ENCODE peak calls at places on chromosome 9, in seven cellular contexts. One of them, this sample, is unnamed.

GRCh38 chr9:125964702-125965225 is 217.6 kb downstream of the PBX3 start:
- DNase-seq in NCI-H1417: no peak
- DNase-seq in small intestine: no peak
- DNase-seq in OCI-LY7: no peak
- DNase-seq in stimulated activated naive CD8-positive, alpha-beta T cell treated with anti-CD3 and anti-CD28 coated beads, Interleukin-15, amount 100 ng/mL, for 72 hours: no peak
- DNase-seq in GM10248: no peak
- DNase-seq in HCT116: no peak
- DNase-seq in this sample: no peak

GRCh38 chr9:129340427-129341196 is 162.6 kb upstream of the IER5L start:
- DNase-seq in OCI-LY7: no peak
- DNase-seq in stimulated activated naive CD8-positive, alpha-beta T cell treated with anti-CD3 and anti-CD28 coated beads, Interleukin-15, amount 100 ng/mL, for 72 hours: no peak
- DNase-seq in small intestine: no peak
- DNase-seq in GM10248: no peak
- DNase-seq in HCT116: no peak
- DNase-seq in NCI-H1417: no peak
- DNase-seq in this sample: no peak

GRCh38 chr9:130869250-130869649 is 27.4 kb downstream of the QRFP start:
- DNase-seq in OCI-LY7: no peak
- DNase-seq in NCI-H1417: peak; percentile 30
- DNase-seq in small intestine: peak; percentile 90
- DNase-seq in HCT116: no peak
- DNase-seq in stimulated activated naive CD8-positive, alpha-beta T cell treated with anti-CD3 and anti-CD28 coated beads, Interleukin-15, amount 100 ng/mL, for 72 hours: no peak
- DNase-seq in GM10248: no peak
- DNase-seq in this sample: peak; percentile 28

GRCh38 chr9:135848341-135849047 is 58.9 kb downstream of the CAMSAP1 start:
- DNase-seq in GM10248: no peak
- DNase-seq in HCT116: no peak
- DNase-seq in OCI-LY7: peak; percentile 41
- DNase-seq in NCI-H1417: no peak
- DNase-seq in stimulated activated naive CD8-positive, alpha-beta T cell treated with anti-CD3 and anti-CD28 coated beads, Interleukin-15, amount 100 ng/mL, for 72 hours: no peak
- DNase-seq in small intestine: no peak
- DNase-seq in this sample: no peak

GRCh38 chr9:83935276-83935890 is 14.2 kb upstream of the KIF27 start:
- DNase-seq in HCT116: no peak
- DNase-seq in OCI-LY7: no peak
- DNase-seq in NCI-H1417: no peak
- DNase-seq in stimulated activated naive CD8-positive, alpha-beta T cell treated with anti-CD3 and anti-CD28 coated beads, Interleukin-15, amount 100 ng/mL, for 72 hours: no peak
- DNase-seq in GM10248: no peak
- DNase-seq in small intestine: peak; percentile 19
- DNase-seq in this sample: peak; percentile 6

GRCh38 chr9:112224401-112225289 is 49.5 kb upstream of the SUSD1 start:
- DNase-seq in stimulated activated naive CD8-positive, alpha-beta T cell treated with anti-CD3 and anti-CD28 coated beads, Interleukin-15, amount 100 ng/mL, for 72 hours: peak; percentile 13
- DNase-seq in OCI-LY7: no peak
- DNase-seq in NCI-H1417: no peak
- DNase-seq in HCT116: no peak
- DNase-seq in small intestine: no peak
- DNase-seq in GM10248: no peak
- DNase-seq in this sample: no peak

GRCh38 chr9:113677057-113677456 is 199.1 kb upstream of the ZNF618 start:
- DNase-seq in OCI-LY7: no peak
- DNase-seq in HCT116: no peak
- DNase-seq in small intestine: no peak
- DNase-seq in stimulated activated naive CD8-positive, alpha-beta T cell treated with anti-CD3 and anti-CD28 coated beads, Interleukin-15, amount 100 ng/mL, for 72 hours: no peak
- DNase-seq in GM10248: no peak
- DNase-seq in NCI-H1417: no peak
- DNase-seq in this sample: no peak

GRCh38 chr9:132783006-132783405 is 95.1 kb downstream of the AK8 start:
- DNase-seq in small intestine: no peak
- DNase-seq in stimulated activated naive CD8-positive, alpha-beta T cell treated with anti-CD3 and anti-CD28 coated beads, Interleukin-15, amount 100 ng/mL, for 72 hours: no peak
- DNase-seq in GM10248: no peak
- DNase-seq in HCT116: no peak
- DNase-seq in OCI-LY7: no peak
- DNase-seq in NCI-H1417: no peak
- DNase-seq in this sample: no peak

GRCh38 chr9:134066923-134067851 is 639 bp downstream of the BRD3 start:
- DNase-seq in GM10248: no peak
- DNase-seq in HCT116: no peak
- DNase-seq in NCI-H1417: peak; percentile 73
- DNase-seq in small intestine: peak; percentile 18
- DNase-seq in OCI-LY7: peak; percentile 47
- DNase-seq in stimulated activated naive CD8-positive, alpha-beta T cell treated with anti-CD3 and anti-CD28 coated beads, Interleukin-15, amount 100 ng/mL, for 72 hours: peak; percentile 61
- DNase-seq in this sample: peak; percentile 17

GRCh38 chr9:84990416-84990815 is 320.9 kb downstream of the NTRK2 start:
- DNase-seq in stimulated activated naive CD8-positive, alpha-beta T cell treated with anti-CD3 and anti-CD28 coated beads, Interleukin-15, amount 100 ng/mL, for 72 hours: no peak
- DNase-seq in HCT116: no peak
- DNase-seq in small intestine: no peak
- DNase-seq in OCI-LY7: no peak
- DNase-seq in NCI-H1417: no peak
- DNase-seq in GM10248: no peak
- DNase-seq in this sample: no peak

GRCh38 chr9:96218821-96219614 is 83.0 kb downstream of the HSD17B3 start:
- DNase-seq in OCI-LY7: no peak
- DNase-seq in NCI-H1417: no peak
- DNase-seq in GM10248: peak; percentile 31
- DNase-seq in HCT116: no peak
- DNase-seq in small intestine: peak; percentile 27
- DNase-seq in stimulated activated naive CD8-positive, alpha-beta T cell treated with anti-CD3 and anti-CD28 coated beads, Interleukin-15, amount 100 ng/mL, for 72 hours: peak; percentile 24
- DNase-seq in this sample: no peak

GRCh38 chr9:92763721-92764380 is 782 bp downstream of the BICD2 start:
- DNase-seq in OCI-LY7: peak; percentile 57
- DNase-seq in HCT116: no peak
- DNase-seq in stimulated activated naive CD8-positive, alpha-beta T cell treated with anti-CD3 and anti-CD28 coated beads, Interleukin-15, amount 100 ng/mL, for 72 hours: peak; percentile 34
- DNase-seq in small intestine: no peak
- DNase-seq in NCI-H1417: peak; percentile 61
- DNase-seq in GM10248: peak; percentile 53
- DNase-seq in this sample: no peak

GRCh38 chr9:84266087-84266561 is 74.4 kb downstream of the SLC28A3 start:
- DNase-seq in OCI-LY7: no peak
- DNase-seq in GM10248: peak; percentile 13
- DNase-seq in NCI-H1417: peak; percentile 95
- DNase-seq in stimulated activated naive CD8-positive, alpha-beta T cell treated with anti-CD3 and anti-CD28 coated beads, Interleukin-15, amount 100 ng/mL, for 72 hours: peak; percentile 23
- DNase-seq in HCT116: no peak
- DNase-seq in small intestine: peak; percentile 85
- DNase-seq in this sample: peak; percentile 9

GRCh38 chr9:137742698-137743097 is 123.9 kb downstream of the EHMT1 start:
- DNase-seq in HCT116: no peak
- DNase-seq in stimulated activated naive CD8-positive, alpha-beta T cell treated with anti-CD3 and anti-CD28 coated beads, Interleukin-15, amount 100 ng/mL, for 72 hours: no peak
- DNase-seq in OCI-LY7: no peak
- DNase-seq in NCI-H1417: no peak
- DNase-seq in GM10248: no peak
- DNase-seq in small intestine: no peak
- DNase-seq in this sample: no peak

GRCh38 chr9:138074516-138074915 is 196.9 kb downstream of the CACNA1B start:
- DNase-seq in OCI-LY7: no peak
- DNase-seq in GM10248: no peak
- DNase-seq in NCI-H1417: no peak
- DNase-seq in HCT116: no peak
- DNase-seq in stimulated activated naive CD8-positive, alpha-beta T cell treated with anti-CD3 and anti-CD28 coated beads, Interleukin-15, amount 100 ng/mL, for 72 hours: no peak
- DNase-seq in small intestine: no peak
- DNase-seq in this sample: no peak

GRCh38 chr9:114370985-114371335 is 16.8 kb downstream of the AKNA start:
- DNase-seq in small intestine: no peak
- DNase-seq in NCI-H1417: no peak
- DNase-seq in HCT116: no peak
- DNase-seq in GM10248: no peak
- DNase-seq in OCI-LY7: no peak
- DNase-seq in stimulated activated naive CD8-positive, alpha-beta T cell treated with anti-CD3 and anti-CD28 coated beads, Interleukin-15, amount 100 ng/mL, for 72 hours: no peak
- DNase-seq in this sample: no peak

GRCh38 chr9:81071108-81071507 is 618.2 kb downstream of the TLE1 start:
- DNase-seq in stimulated activated naive CD8-positive, alpha-beta T cell treated with anti-CD3 and anti-CD28 coated beads, Interleukin-15, amount 100 ng/mL, for 72 hours: no peak
- DNase-seq in small intestine: no peak
- DNase-seq in GM10248: no peak
- DNase-seq in OCI-LY7: no peak
- DNase-seq in NCI-H1417: no peak
- DNase-seq in HCT116: no peak
- DNase-seq in this sample: no peak

GRCh38 chr9:72911247-72911775 is 41.5 kb downstream of the ALDH1A1 start:
- DNase-seq in small intestine: no peak
- DNase-seq in HCT116: no peak
- DNase-seq in OCI-LY7: no peak
- DNase-seq in NCI-H1417: no peak
- DNase-seq in GM10248: no peak
- DNase-seq in stimulated activated naive CD8-positive, alpha-beta T cell treated with anti-CD3 and anti-CD28 coated beads, Interleukin-15, amount 100 ng/mL, for 72 hours: no peak
- DNase-seq in this sample: no peak

GRCh38 chr9:109253637-109254284 is 67.1 kb downstream of the EPB41L4B start:
- DNase-seq in HCT116: peak; percentile 64
- DNase-seq in GM10248: no peak
- DNase-seq in NCI-H1417: no peak
- DNase-seq in OCI-LY7: no peak
- DNase-seq in stimulated activated naive CD8-positive, alpha-beta T cell treated with anti-CD3 and anti-CD28 coated beads, Interleukin-15, amount 100 ng/mL, for 72 hours: no peak
- DNase-seq in small intestine: no peak
- DNase-seq in this sample: peak; percentile 45

GRCh38 chr9:120985759-120986353 is 59.3 kb upstream of the TRAF1 start:
- DNase-seq in GM10248: peak; percentile 48
- DNase-seq in NCI-H1417: peak; percentile 72
- DNase-seq in stimulated activated naive CD8-positive, alpha-beta T cell treated with anti-CD3 and anti-CD28 coated beads, Interleukin-15, amount 100 ng/mL, for 72 hours: no peak
- DNase-seq in HCT116: peak; percentile 50
- DNase-seq in small intestine: peak; percentile 43
- DNase-seq in OCI-LY7: peak; percentile 76
- DNase-seq in this sample: peak; percentile 57

GRCh38 chr9:116168231-116168630 is 14.6 kb downstream of the PAPPA start:
- DNase-seq in OCI-LY7: no peak
- DNase-seq in stimulated activated naive CD8-positive, alpha-beta T cell treated with anti-CD3 and anti-CD28 coated beads, Interleukin-15, amount 100 ng/mL, for 72 hours: no peak
- DNase-seq in small intestine: no peak
- DNase-seq in HCT116: no peak
- DNase-seq in NCI-H1417: no peak
- DNase-seq in GM10248: no peak
- DNase-seq in this sample: no peak

GRCh38 chr9:6414291-6414690 is 1.3 kb downstream of the UHRF2 start:
- DNase-seq in small intestine: peak; percentile 22
- DNase-seq in stimulated activated naive CD8-positive, alpha-beta T cell treated with anti-CD3 and anti-CD28 coated beads, Interleukin-15, amount 100 ng/mL, for 72 hours: no peak
- DNase-seq in GM10248: no peak
- DNase-seq in NCI-H1417: peak; percentile 55
- DNase-seq in HCT116: no peak
- DNase-seq in OCI-LY7: peak; percentile 38
- DNase-seq in this sample: peak; percentile 23

GRCh38 chr9:91421022-91421765 is 2.4 kb downstream of the NFIL3 start:
- DNase-seq in small intestine: no peak
- DNase-seq in GM10248: peak; percentile 36
- DNase-seq in HCT116: no peak
- DNase-seq in stimulated activated naive CD8-positive, alpha-beta T cell treated with anti-CD3 and anti-CD28 coated beads, Interleukin-15, amount 100 ng/mL, for 72 hours: peak; percentile 34
- DNase-seq in OCI-LY7: no peak
- DNase-seq in NCI-H1417: peak; percentile 55
- DNase-seq in this sample: no peak